ENCODE peak calls at places on chromosome 17, in seven cellular contexts. J is globus pallidus; Q is colonic mucosa; X is activated CD8-positive, alpha-beta memory T cell treated with anti-CD3 and anti-CD28 coated beads, Interleukin-2, amount 10 ng/mL, durations not matched to agents 7 days and 5 days; S is A172; O is DMS53; W is frontal cortex. E is an unnamed sample.

GRCh38 chr17:68634345-68634876 is 33.2 kb upstream of the FAM20A start:
- DNase-seq in J (no peak), X (no peak), W (no peak), Q (no peak), O (no peak), S (no peak), E (no peak)

GRCh38 chr17:9283909-9284308 is 262.6 kb downstream of the NTN1 start:
- DNase-seq in Q (no peak), J (no peak), W (no peak), O (no peak), S (no peak), X (no peak), E (no peak)

GRCh38 chr17:5618511-5618910 is 34.2 kb upstream of the NLRP1 start:
- DNase-seq in W (no peak), Q (no peak), X (no peak), O (peak), J (no peak), S (no peak), E (no peak)

GRCh38 chr17:83030432-83030831 is 49.0 kb upstream of the METRNL start:
- DNase-seq in O (no peak), X (no peak), S (no peak), W (no peak), Q (no peak), J (no peak), E (no peak)

GRCh38 chr17:63279498-63280230 is 166.4 kb downstream of the CYB561 start:
- DNase-seq in J (no peak), S (peak), W (no peak), O (no peak), Q (no peak), X (no peak), E (no peak)

GRCh38 chr17:16952401-16952800 is 19.5 kb downstream of the TNFRSF13B start:
- DNase-seq in J (no peak), X (no peak), S (no peak), W (no peak), O (no peak), Q (no peak), E (no peak)

GRCh38 chr17:64504769-64505319 is 1.2 kb downstream of the DDX5 start:
- DNase-seq in Q (no peak), O (peak), W (no peak), S (peak), J (no peak), X (no peak), E (no peak)

GRCh38 chr17:19242323-19242722 is 5.2 kb downstream of the EPN2 start:
- DNase-seq in O (peak), J (no peak), W (no peak), Q (no peak), X (no peak), S (no peak), E (no peak)

GRCh38 chr17:10200645-10201044 is 2.2 kb upstream of the GAS7 start:
- DNase-seq in Q (no peak), X (no peak), W (no peak), J (no peak), O (no peak), S (no peak), E (no peak)

GRCh38 chr17:59972778-59973177 is 8.2 kb upstream of the RNFT1 start:
- DNase-seq in O (no peak), W (no peak), J (no peak), X (no peak), Q (no peak), S (no peak), E (no peak)

GRCh38 chr17:71503710-71504471 is 616.9 kb upstream of the SOX9 start:
- DNase-seq in S (no peak), W (no peak), O (no peak), Q (no peak), J (no peak), X (no peak), E (no peak)

GRCh38 chr17:4446326-4447051 is 12.7 kb downstream of the SPNS3 start:
- DNase-seq in W (no peak), J (no peak), Q (no peak), O (no peak), X (no peak), S (no peak), E (no peak)

GRCh38 chr17:56653877-56654276 is 60.4 kb downstream of the NOG start:
- DNase-seq in X (peak), S (peak), O (peak), J (no peak), Q (no peak), W (no peak), E (no peak)

GRCh38 chr17:13671771-13672170 is 70.0 kb upstream of the HS3ST3A1 start:
- DNase-seq in O (no peak), W (no peak), J (no peak), S (peak), Q (no peak), X (peak), E (no peak)

GRCh38 chr17:63641678-63642077 is 19.5 kb downstream of the MAP3K3 start:
- DNase-seq in Q (peak), X (no peak), W (no peak), O (no peak), S (no peak), J (peak), E (peak)

GRCh38 chr17:17525956-17526355 is 29.8 kb upstream of the RASD1 start:
- DNase-seq in O (no peak), J (no peak), X (no peak), S (no peak), Q (peak), W (no peak), E (no peak)

GRCh38 chr17:5299383-5299782 is 17.3 kb downstream of the RABEP1 start:
- DNase-seq in W (no peak), Q (no peak), X (no peak), S (no peak), J (no peak), O (no peak), E (no peak)

GRCh38 chr17:2025622-2026309 is 632 bp upstream of the RTN4RL1 start:
- DNase-seq in J (no peak), O (peak), W (peak), S (peak), Q (peak), X (no peak), E (peak)

GRCh38 chr17:16286947-16287562 is 66.2 kb downstream of the CENPV start:
- DNase-seq in X (no peak), O (no peak), W (no peak), J (peak), Q (no peak), S (no peak), E (no peak)

GRCh38 chr17:13420294-13421277 is 181.1 kb downstream of the HS3ST3A1 start:
- DNase-seq in J (no peak), X (no peak), Q (no peak), S (peak), O (peak), W (no peak), E (no peak)

GRCh38 chr17:39573447-39574298 is 34.0 kb downstream of the NEUROD2 start:
- DNase-seq in W (peak), O (peak), S (peak), Q (peak), X (peak), J (peak), E (peak)

GRCh38 chr17:5629133-5629532 is 44.8 kb upstream of the NLRP1 start:
- DNase-seq in Q (no peak), W (no peak), S (no peak), X (no peak), J (peak), O (no peak), E (no peak)

GRCh38 chr17:30274887-30275286 is 16.9 kb downstream of the BLMH start:
- DNase-seq in Q (no peak), X (no peak), W (no peak), J (no peak), O (no peak), S (no peak), E (no peak)

GRCh38 chr17:70168979-70169706 is at the start of gene KCNJ2:
- DNase-seq in W (peak), J (peak), S (no peak), X (peak), Q (peak), O (peak), E (peak)

GRCh38 chr17:77375108-77375507 is 234.3 kb downstream of the SEC14L1 start:
- DNase-seq in Q (no peak), X (no peak), S (no peak), J (no peak), O (no peak), W (no peak), E (no peak)

GRCh38 chr17:70054961-70055360 is 20.1 kb upstream of the KCNJ16 start:
- DNase-seq in S (no peak), X (no peak), O (no peak), W (no peak), J (no peak), Q (no peak), E (no peak)

GRCh38 chr17:57604771-57605733 is 140.0 kb downstream of the CCDC182 start:
- DNase-seq in Q (peak), W (peak), J (peak), O (peak), X (peak), S (no peak), E (peak)

GRCh38 chr17:74493381-74493833 is 27.0 kb downstream of the CD300A start:
- DNase-seq in J (peak), Q (peak), X (peak), S (peak), O (peak), W (peak), E (peak)

GRCh38 chr17:58272367-58273280 is 8.1 kb downstream of the MPO start:
- DNase-seq in O (no peak), X (peak), J (no peak), S (no peak), Q (no peak), W (no peak), E (no peak)

E was measured in midbrain.